ENCODE peak calls at places on chromosomes 4 and X, in eight cellular contexts. D is uterus; A is left ventricle myocardium inferior; M is H1; I is psoas muscle; V is mucosa of descending colon; N is Panc1; L is CD8-positive, alpha-beta T cell. Y is an unnamed sample. For H3K4me1, the result is how much of the 10 kb centered on the place peaks cover.

GRCh38 chr4:159384619-159385018 is 281.7 kb downstream of the RAPGEF2 start:
- DNase-seq in A (no peak), D (no peak), N (no peak), V (no peak), I (no peak), L (no peak), M (no peak), Y (no peak)

GRCh38 chrX:12962041-12962504 is 12.8 kb upstream of the TMSB4X start:
- DNase-seq in I (no peak), V (no peak), N (no peak), A (no peak), D (no peak), L (no peak), M (no peak), Y (no peak)

GRCh38 chr4:73345399-73345975 is 58.6 kb upstream of the ALB start:
- DNase-seq in A (no peak), D (no peak), N (no peak), M (no peak), V (no peak), L (no peak), I (no peak), Y (no peak)

GRCh38 chrX:72245461-72246089 is 6.7 kb upstream of the ERCC6L start:
- DNase-seq in L (peak), M (no peak), D (no peak), I (peak), A (peak), V (peak), N (no peak), Y (no peak)

GRCh38 chr4:108725457-108725856 is 37.4 kb downstream of the ETNPPL start:
- DNase-seq in I (no peak), V (no peak), D (no peak), L (no peak), M (no peak), N (no peak), A (no peak), Y (no peak)

GRCh38 chr4:73411731-73412414 is 7.8 kb downstream of the ALB start:
- DNase-seq in V (no peak), M (no peak), L (no peak), N (no peak), D (no peak), I (no peak), A (no peak), Y (no peak)

GRCh38 chrX:101219840-101220191 is 230 bp downstream of the DRP2 start:
- DNase-seq in D (no peak), L (no peak), V (no peak), A (no peak), N (no peak), M (no peak), I (no peak), Y (no peak)

GRCh38 chr4:170004656-170005250 is 21.4 kb downstream of the MFAP3L start:
- DNase-seq in L (no peak), D (peak), V (no peak), M (no peak), N (no peak), I (no peak), A (no peak), Y (no peak)

GRCh38 chrX:119252716-119253115 is 16.6 kb downstream of the PGRMC1 start:
- DNase-seq in N (no peak), I (no peak), V (no peak), A (no peak), D (no peak), L (no peak), M (no peak), Y (no peak)

GRCh38 chr4:176549161-176549865 is 229.5 kb downstream of the SPCS3 start:
- DNase-seq in I (no peak), N (no peak), L (no peak), D (no peak), A (no peak), M (no peak), V (no peak), Y (no peak)

GRCh38 chrX:11953615-11954014 is 184.7 kb upstream of the FRMPD4 start:
- DNase-seq in M (no peak), A (no peak), D (no peak), V (no peak), N (no peak), I (no peak), L (no peak), Y (no peak)

GRCh38 chrX:130575831-130576404 is 174.1 kb downstream of the RBMX2 start:
- DNase-seq in I (peak), M (peak), D (peak), L (peak), A (peak), V (peak), N (peak), Y (no peak)

GRCh38 chr4:7146764-7147071 is 45.6 kb upstream of the SORCS2 start:
- DNase-seq in I (no peak), M (no peak), A (no peak), V (no peak), D (no peak), N (no peak), L (no peak), Y (no peak)

GRCh38 chr4:182449186-182449880 is 206.1 kb downstream of the TENM3 start:
- DNase-seq in M (peak), I (no peak), L (no peak), D (no peak), A (no peak), N (no peak), V (no peak), Y (no peak)

GRCh38 chr4:6275898-6276563 is 6.4 kb downstream of the WFS1 start:
- DNase-seq in L (no peak), V (no peak), D (no peak), M (no peak), A (no peak), N (no peak), I (no peak), Y (no peak)

GRCh38 chrX:95076449-95076848 is 1402.4 kb downstream of the FAM133A start:
- DNase-seq in D (no peak), V (no peak), N (no peak), M (no peak), I (no peak), A (no peak), L (no peak), Y (no peak)

GRCh38 chrX:26590849-26591248 is 374.9 kb downstream of the MAGEB5 start:
- DNase-seq in M (no peak), L (no peak), N (no peak), V (no peak), I (no peak), A (no peak), D (no peak), Y (no peak)

GRCh38 chr4:23373269-23373668 is 516.6 kb downstream of the PPARGC1A start:
- DNase-seq in M (no peak), I (peak), L (no peak), V (no peak), A (peak), D (no peak), N (no peak), Y (no peak)

GRCh38 chr4:106583108-106583507 is 214.5 kb upstream of the GIMD1 start:
- DNase-seq in D (no peak), I (no peak), V (no peak), M (no peak), N (no peak), L (no peak), A (no peak), Y (no peak)

GRCh38 chr4:74930166-74930565 is 2.8 kb upstream of the PARM1 start:
- DNase-seq in D (no peak), M (no peak), I (no peak), V (no peak), A (no peak), N (no peak), L (no peak), Y (no peak)

GRCh38 chr4:117898496-117898895 is 135.8 kb upstream of the NDST3 start:
- DNase-seq in I (no peak), M (no peak), A (no peak), N (no peak), V (no peak), L (no peak), D (no peak), Y (no peak)

GRCh38 chrX:119374736-119375135 is 24.4 kb upstream of the SLC25A43 start:
- DNase-seq in L (no peak), I (no peak), A (no peak), M (no peak), N (no peak), D (no peak), V (no peak), Y (no peak)

GRCh38 chr4:124705393-124705792 is 7.1 kb downstream of the ANKRD50 start:
- DNase-seq in L (no peak), D (no peak), I (no peak), N (no peak), V (no peak), M (no peak), A (no peak), Y (no peak)

GRCh38 chr4:167233523-167234387 is 539 bp downstream of the SPOCK3 start:
- DNase-seq in A (no peak), D (no peak), M (no peak), L (no peak), I (no peak), N (no peak), V (no peak), Y (no peak)

GRCh38 chr4:7395635-7396034 is 39.1 kb downstream of the PSAPL1 start:
- DNase-seq in L (no peak), N (no peak), A (no peak), I (no peak), V (no peak), M (no peak), D (no peak), Y (no peak)

GRCh38 chr4:41294445-41295062 is 37.8 kb downstream of the UCHL1 start:
- DNase-seq in A (no peak), D (no peak), M (no peak), V (no peak), N (no peak), I (no peak), L (no peak), Y (no peak)

GRCh38 chr4:183478123-183478522 is 26.7 kb upstream of the ING2 start:
- DNase-seq in L (no peak), N (no peak), M (no peak), V (no peak), A (no peak), I (no peak), D (no peak), Y (no peak)

GRCh38 chr4:97153042-97153441 is 990.2 kb downstream of the STPG2 start:
- DNase-seq in D (no peak), I (no peak), L (no peak), V (no peak), N (no peak), A (no peak), M (no peak), Y (no peak)

GRCh38 chr4:94416981-94417380 is 34.8 kb upstream of the PDLIM5 start:
- DNase-seq in L (no peak), N (no peak), M (no peak), D (no peak), V (no peak), A (no peak), I (no peak), Y (no peak)

GRCh38 chr4:88610771-88611170 is 18.5 kb downstream of the HERC3 start:
- DNase-seq in L (no peak), N (no peak), I (peak), M (no peak), V (no peak), D (peak), A (peak), Y (peak)

GRCh38 chrX:13774696-13775095 is 40.1 kb downstream of the OFD1 start:
- DNase-seq in V (no peak), A (no peak), M (no peak), D (no peak), N (no peak), I (no peak), L (no peak), Y (no peak)

GRCh38 chrX:56281789-56282188 is 49.6 kb downstream of the KLF8 start:
- DNase-seq in D (no peak), I (no peak), M (no peak), V (no peak), N (peak), L (no peak), A (no peak), Y (no peak)

GRCh38 chr4:60805500-60806313 is 394.4 kb upstream of the ADGRL3 start:
- DNase-seq in I (no peak), D (no peak), N (peak), M (no peak), A (no peak), V (no peak), L (no peak), Y (no peak)

GRCh38 chr4:168877407-168877778 is 132.7 kb downstream of the CBR4 start:
- DNase-seq in V (no peak), N (no peak), I (no peak), M (no peak), L (no peak), D (no peak), A (no peak), Y (no peak)

GRCh38 chrX:46979340-46979739 is 67.1 kb downstream of the JADE3 start:
- DNase-seq in M (no peak), V (no peak), D (no peak), A (no peak), I (no peak), N (no peak), L (no peak), Y (no peak)

GRCh38 chr4:23900636-23901035 is 10.8 kb upstream of the PPARGC1A start:
- DNase-seq in A (no peak), M (no peak), L (no peak), I (no peak), V (no peak), N (no peak), D (no peak), Y (no peak)

DNA sequence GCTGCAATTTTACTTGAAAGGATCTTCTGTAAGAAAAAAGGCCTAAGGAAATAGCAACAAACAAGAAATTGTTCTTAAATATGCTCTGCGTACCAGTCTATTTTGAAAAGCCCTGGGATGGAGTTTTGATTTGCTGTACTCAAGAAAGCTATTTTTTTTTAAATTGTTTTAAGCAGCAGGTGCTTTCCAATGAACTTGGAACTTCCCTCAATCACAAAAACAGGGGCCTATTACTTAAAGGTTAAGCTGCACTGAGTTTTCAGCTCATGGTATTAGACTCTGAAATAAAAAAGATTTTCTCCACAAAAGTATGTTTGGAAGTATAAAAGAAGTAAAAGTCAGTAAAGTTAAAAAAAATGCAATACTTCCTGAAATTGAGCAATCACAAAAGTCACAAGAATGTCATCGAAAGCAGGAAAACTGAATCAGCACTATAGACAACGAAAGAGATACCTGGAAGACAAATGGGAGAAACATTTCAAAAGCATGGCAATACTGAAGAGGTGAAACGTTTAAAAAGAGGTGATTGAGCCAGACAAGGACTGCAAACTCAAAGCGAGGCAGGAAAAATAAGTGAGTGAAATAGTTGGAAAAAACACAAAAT is 38.9 kb upstream of the PLAC8 start:
- DNase-seq in L (no peak), N (no peak), A (no peak), V (no peak), D (no peak), I (no peak), M (no peak), Y (no peak)
- H3K4me1 ChIP-seq in L (under half), N (under half), A (under half), V (under half), D (under half), I (under half), M (under half), Y (under half)

GRCh38 chr4:15353207-15353606 is 74.6 kb upstream of the C1QTNF7 start:
- DNase-seq in L (no peak), V (no peak), N (no peak), A (no peak), I (no peak), D (no peak), M (no peak), Y (no peak)

GRCh38 chr4:15354358-15354757 is 73.5 kb upstream of the C1QTNF7 start:
- DNase-seq in N (no peak), M (no peak), L (no peak), V (no peak), A (no peak), D (no peak), I (no peak), Y (no peak)

GRCh38 chr4:15352508-15352907 is 75.3 kb upstream of the C1QTNF7 start:
- DNase-seq in D (no peak), A (no peak), M (no peak), L (no peak), V (no peak), I (no peak), N (no peak), Y (no peak)

GRCh38 chr4:15355464-15355863 is 72.4 kb upstream of the C1QTNF7 start:
- DNase-seq in L (no peak), M (no peak), V (no peak), I (no peak), A (no peak), N (no peak), D (no peak), Y (no peak)

DNA sequence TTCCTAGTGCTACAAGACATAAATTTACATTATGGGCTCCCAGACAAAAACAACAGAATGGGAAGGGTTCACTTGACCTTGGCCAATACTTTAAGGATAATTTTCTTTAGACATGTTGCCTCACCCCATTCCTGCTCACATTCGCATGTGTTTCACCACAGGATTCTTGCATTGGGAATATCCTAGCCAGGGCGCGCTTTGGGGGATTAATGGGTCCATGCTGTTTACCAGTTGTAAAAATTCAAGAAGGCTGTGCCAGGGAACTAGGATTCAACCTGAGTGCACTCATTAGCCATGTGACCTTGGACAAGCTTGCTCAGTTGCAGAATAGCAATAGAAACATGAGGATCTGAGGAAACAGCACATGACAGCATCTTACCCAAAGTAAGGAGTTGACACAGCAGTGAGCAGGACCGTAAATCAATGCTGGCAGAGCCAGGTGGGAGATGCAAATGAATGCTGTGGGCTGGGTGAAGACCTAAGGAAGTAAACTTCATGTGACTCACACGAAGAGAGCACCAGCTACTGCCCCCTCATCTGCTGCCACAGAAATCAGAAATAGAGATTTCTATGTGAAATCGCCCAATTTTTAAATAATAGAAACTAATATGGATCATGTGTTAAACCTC is 72.9 kb upstream of the C1QTNF7 start:
- DNase-seq in D (peak), A (no peak), M (no peak), V (no peak), I (peak), L (no peak), N (no peak), Y (no peak)
- H3K4me3 ChIP-seq in D (no peak), A (no peak), M (no peak), V (no peak), I (no peak), L (no peak), N (no peak), Y (no peak)

DNA sequence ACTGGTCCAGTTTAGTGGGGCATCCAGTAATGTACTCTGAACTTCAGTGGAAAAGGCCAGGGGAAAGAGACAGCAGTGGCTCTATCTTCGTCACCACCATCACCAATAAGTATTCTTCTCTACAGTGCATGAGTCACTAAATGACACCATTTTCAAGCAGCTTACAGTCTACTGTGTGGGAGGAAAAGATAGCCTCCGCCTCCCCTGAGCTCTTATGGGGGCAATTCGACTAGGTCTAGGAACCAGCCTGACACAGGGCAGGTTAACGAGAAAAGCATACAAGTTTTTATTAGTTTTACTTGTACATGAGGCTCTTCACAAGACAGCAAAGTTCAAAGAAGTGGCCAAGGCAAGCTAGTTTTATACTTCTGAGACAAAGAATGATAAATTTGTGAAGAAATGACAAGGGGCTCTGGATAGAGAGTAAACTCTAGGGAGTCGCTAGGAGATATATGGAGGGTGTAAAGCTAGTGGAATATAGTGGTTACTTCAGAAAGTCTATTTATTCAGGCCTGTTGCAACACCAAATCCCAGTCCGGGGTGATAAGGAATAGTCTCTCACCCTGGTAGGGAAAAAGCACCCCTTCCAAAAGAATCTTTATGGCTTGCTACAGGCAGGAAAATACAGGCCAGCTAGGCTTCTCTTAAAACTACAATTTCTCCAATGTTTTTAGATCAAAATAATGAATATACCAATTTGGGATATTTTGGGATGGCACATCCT is 49.7 kb downstream of the SCD5 start:
- DNase-seq in V (no peak), M (no peak), A (no peak), N (no peak), L (no peak), D (no peak), I (no peak), Y (no peak)
- TF ChIP-seq CTCF in V (no peak), M (no peak), A (no peak), N (no peak), L (no peak), D (no peak), I (no peak), Y (no peak)

GRCh38 chr4:65386927-65387326 is 283.4 kb downstream of the EPHA5 start:
- DNase-seq in M (no peak), V (no peak), I (no peak), L (no peak), A (no peak), N (no peak), D (no peak), Y (no peak)
- H3K4me1 ChIP-seq in M (under half), V (under half), I (under half), L (under half), A (under half), N (under half), D (under half), Y (under half)

Y was measured in thoracic aorta.